ENCODE peak calls at places on chromosomes 7 and 10, in six cellular contexts. K, V, W, P, T and N are unnamed samples.

GRCh38 chr10:31940839-31941653 is 12.4 kb upstream of the ARHGAP12 start:
- DNase-seq in K (no peak), V (no peak), W (peak; percentile 94), P (no peak), T (peak; percentile 99), N (peak; percentile 97)

GRCh38 chr7:70506463-70506862 is 625.5 kb upstream of the GALNT17 start:
- DNase-seq in K (no peak), V (no peak), W (no peak), P (no peak), T (no peak), N (no peak)

GRCh38 chr7:5295039-5296014 is 12.6 kb downstream of the SLC29A4 start:
- DNase-seq in K (no peak), V (no peak), W (no peak), P (no peak), T (no peak), N (no peak)

GRCh38 chr10:36349445-36350063 is 707.5 kb upstream of the FZD8 start:
- DNase-seq in K (no peak), V (no peak), W (peak; percentile 82), P (no peak), T (no peak), N (peak; percentile 69)

GRCh38 chr7:140594131-140594691 is 46.4 kb downstream of the DENND2A start:
- DNase-seq in K (no peak), V (no peak), W (no peak), P (peak; percentile 67), T (no peak), N (no peak)

GRCh38 chr10:114634607-114634974 is 23.5 kb downstream of the ABLIM1 start:
- DNase-seq in K (peak; percentile 86), V (peak; percentile 68), W (peak; percentile 95), P (peak; percentile 81), T (peak; percentile 58), N (peak; percentile 88)

GRCh38 chr10:122348512-122348911 is 26.0 kb upstream of the PLEKHA1 start:
- DNase-seq in K (no peak), V (no peak), W (peak; percentile 45), P (no peak), T (no peak), N (no peak)

GRCh38 chr10:69413221-69413865 is 3.4 kb downstream of the TACR2 start:
- DNase-seq in K (peak; percentile 87), V (no peak), W (peak; percentile 35), P (peak; percentile 86), T (peak; percentile 34), N (peak; percentile 53)

GRCh38 chr7:34320926-34321609 is 336.9 kb upstream of the NPSR1 start:
- DNase-seq in K (no peak), V (peak; percentile 72), W (peak; percentile 50), P (peak; percentile 55), T (peak; percentile 54), N (peak; percentile 67)

GRCh38 chr10:131667561-131667960 is 233.2 kb upstream of the PPP2R2D start:
- DNase-seq in K (no peak), V (peak; percentile 27), W (no peak), P (no peak), T (no peak), N (no peak)

GRCh38 chr10:131669838-131670237 is 231.0 kb upstream of the PPP2R2D start:
- DNase-seq in K (no peak), V (no peak), W (no peak), P (no peak), T (no peak), N (no peak)

GRCh38 chr10:131667047-131667446 is 233.8 kb upstream of the PPP2R2D start:
- DNase-seq in K (no peak), V (peak; percentile 38), W (no peak), P (no peak), T (no peak), N (no peak)

GRCh38 chr10:131670341-131670740 is 230.5 kb upstream of the PPP2R2D start:
- DNase-seq in K (no peak), V (no peak), W (no peak), P (no peak), T (no peak), N (no peak)

DNA sequence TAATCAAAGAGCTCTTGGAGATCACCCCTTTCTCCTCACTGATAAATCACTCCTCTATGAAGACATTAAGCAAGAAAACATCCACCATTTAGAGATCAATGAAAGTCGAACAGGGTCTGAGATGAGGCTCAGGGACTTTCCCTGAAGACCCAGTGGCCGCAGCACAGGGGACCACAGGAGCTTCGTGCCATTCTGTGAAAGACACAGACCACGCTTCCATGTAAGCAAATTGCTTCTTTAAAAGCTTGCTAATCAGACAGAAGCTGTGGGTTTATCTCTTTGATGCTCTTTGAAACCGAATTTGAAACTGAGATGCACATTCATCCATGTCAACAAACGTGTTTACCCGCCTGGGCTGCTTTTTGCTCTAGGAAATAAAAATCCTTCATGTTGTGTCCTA is 231.9 kb upstream of the PPP2R2D start:
- DNase-seq in K (no peak), V (no peak), W (no peak), P (no peak), T (no peak), N (no peak)
- H3K9me3 ChIP-seq in K (no peaks in the 10 kb centered on the region), V (no peaks in the 10 kb centered on the region), W (peaks cover 13% of the 10 kb centered on the region), P (no peaks in the 10 kb centered on the region), T (no peaks in the 10 kb centered on the region), N (no peaks in the 10 kb centered on the region)

DNA sequence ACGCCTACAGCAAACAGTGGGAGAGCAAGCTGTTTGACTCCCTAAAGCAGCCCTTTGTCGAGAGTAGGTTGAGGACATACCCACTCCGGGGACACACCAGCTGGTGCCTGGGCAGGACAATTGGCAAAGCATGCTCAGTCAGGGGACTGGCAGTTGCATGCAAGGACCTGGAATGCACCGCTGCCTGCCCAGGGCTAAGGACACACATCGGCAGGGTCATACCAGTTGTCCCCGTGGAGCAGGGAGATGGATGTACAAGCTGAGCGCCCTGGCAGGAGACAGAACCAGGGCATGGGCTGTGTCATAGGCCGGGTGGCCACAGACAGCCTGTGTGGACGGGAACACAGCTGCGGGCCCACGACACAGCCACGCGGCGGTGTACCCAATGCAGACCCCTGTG is 18.3 kb upstream of the ELN start:
- DNase-seq in K (peak; percentile 93), V (no peak), W (no peak), P (peak; percentile 40), T (no peak), N (no peak)
- H3K4me3 ChIP-seq in K (no peak overlapping the region), V (no peak overlapping the region), W (no peak overlapping the region), P (no peak overlapping the region), T (no peak overlapping the region), N (no peak overlapping the region)

GRCh38 chr7:12805518-12805928 is 118.1 kb downstream of the ARL4A start:
- DNase-seq in K (no peak), V (no peak), W (no peak), P (no peak), T (no peak), N (no peak)
- H3K9me3 ChIP-seq in K (no peaks in the 10 kb centered on the region), V (no peaks in the 10 kb centered on the region), W (no peaks in the 10 kb centered on the region), P (no peaks in the 10 kb centered on the region), T (no peaks in the 10 kb centered on the region), N (no peaks in the 10 kb centered on the region)

GRCh38 chr10:5887641-5888040 is 2.1 kb downstream of the ANKRD16 start:
- DNase-seq in K (peak; percentile 48), V (no peak), W (no peak), P (no peak), T (no peak), N (no peak)
- H3K4me3 ChIP-seq in K (no peak overlapping the region), V (no peak overlapping the region), W (peak overlapping the region; percentile 75), P (no peak overlapping the region), T (no peak overlapping the region), N (no peak overlapping the region)

DNA sequence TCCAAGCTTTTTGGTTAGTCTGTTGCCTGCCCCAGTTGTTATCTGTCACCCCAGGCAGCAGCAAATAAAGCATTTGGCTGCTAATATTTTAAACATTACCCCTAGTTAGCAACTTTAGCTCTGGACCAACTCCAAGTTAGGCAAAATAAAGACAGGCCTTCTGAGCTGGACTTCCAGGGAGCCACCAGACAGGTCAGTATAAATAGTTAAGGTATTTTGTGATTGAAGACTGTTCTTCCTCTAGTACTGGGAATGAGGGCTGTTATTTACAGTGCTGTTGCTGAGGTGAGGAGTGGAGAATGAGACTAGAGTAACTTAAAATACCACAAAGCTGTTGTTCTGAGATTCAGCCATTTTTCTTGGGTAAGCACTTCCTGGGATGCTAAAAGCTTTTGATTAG is 40.1 kb downstream of the ZNF518A start:
- DNase-seq in K (no peak), V (no peak), W (no peak), P (no peak), T (no peak), N (no peak)
- H3K9me3 ChIP-seq in K (no peaks in the 10 kb centered on the region), V (peaks cover 28% of the 10 kb centered on the region), W (no peaks in the 10 kb centered on the region), P (peaks cover 4% of the 10 kb centered on the region), T (peaks cover 5% of the 10 kb centered on the region), N (peaks cover 5% of the 10 kb centered on the region)

DNA sequence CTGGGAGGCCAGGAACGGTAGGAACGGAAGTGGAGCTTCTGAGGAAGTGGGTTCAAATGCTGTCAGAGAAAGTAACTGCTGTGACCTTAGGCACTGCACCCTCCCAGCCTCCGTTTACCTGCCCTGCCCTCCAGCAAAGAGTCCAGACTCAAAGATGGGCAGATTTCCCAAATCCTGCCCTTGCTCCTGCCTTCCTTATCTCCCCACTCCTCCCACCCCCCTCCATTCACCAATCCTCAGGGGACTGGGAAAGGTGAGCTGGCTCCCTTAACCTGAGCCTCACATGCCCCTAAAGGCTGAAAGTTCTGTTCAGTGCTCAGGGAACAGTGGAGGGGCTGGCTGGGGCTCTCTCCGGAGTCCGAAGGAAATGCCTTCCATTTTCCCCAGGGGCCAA is 161.6 kb downstream of the SH3PXD2A start:
- DNase-seq in K (no peak), V (no peak), W (no peak), P (peak; percentile 27), T (no peak), N (no peak)
- H3K4me3 ChIP-seq in K (peak overlapping the region; percentile 58), V (no peak overlapping the region), W (no peak overlapping the region), P (no peak overlapping the region), T (peak overlapping the region; percentile 55), N (no peak overlapping the region)

GRCh38 chr7:153566324-153566723 is 485.9 kb upstream of the DPP6 start:
- DNase-seq in K (no peak), V (no peak), W (no peak), P (no peak), T (no peak), N (no peak)

GRCh38 chr7:153564391-153564790 is 487.8 kb upstream of the DPP6 start:
- DNase-seq in K (no peak), V (no peak), W (no peak), P (no peak), T (no peak), N (no peak)

DNA sequence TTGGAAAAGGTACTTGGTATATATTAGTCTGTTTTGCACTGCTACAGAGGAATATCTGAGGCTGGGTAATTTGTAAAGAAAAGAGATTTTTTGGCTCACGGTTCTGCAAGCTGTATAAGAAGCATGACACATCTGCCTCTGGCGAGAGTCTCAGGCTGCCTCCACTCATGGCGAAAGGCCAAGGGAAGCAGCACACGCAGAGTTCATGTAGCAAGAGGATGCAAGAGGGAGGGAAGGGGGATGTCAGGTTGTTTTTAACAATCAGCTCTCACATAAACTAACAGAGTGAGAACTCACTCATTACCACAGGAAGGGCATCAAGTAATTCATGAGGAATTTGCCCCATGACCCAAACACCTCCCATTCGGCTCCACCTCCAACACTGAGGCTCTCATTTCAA is 484.8 kb upstream of the DPP6 start:
- DNase-seq in K (peak; percentile 69), V (no peak), W (no peak), P (peak; percentile 74), T (no peak), N (peak; percentile 68)
- H3K9me3 ChIP-seq in K (no peaks in the 10 kb centered on the region), V (no peaks in the 10 kb centered on the region), W (peaks cover 15% of the 10 kb centered on the region), P (no peaks in the 10 kb centered on the region), T (no peaks in the 10 kb centered on the region), N (no peaks in the 10 kb centered on the region)

GRCh38 chr10:128854965-128855364 is 612.1 kb upstream of the MGMT start:
- DNase-seq in K (peak; percentile 79), V (peak; percentile 86), W (peak; percentile 30), P (peak; percentile 95), T (no peak), N (peak; percentile 93)
- H3K4me3 ChIP-seq in K (no peak overlapping the region), V (no peak overlapping the region), W (no peak overlapping the region), P (no peak overlapping the region), T (no peak overlapping the region), N (no peak overlapping the region)